ENCODE peak calls at places on chromosomes 12 and 14, in eight cellular contexts. W is AG10803, M is neuronal stem cell, J is T-helper 9 cell, P is foreskin fibroblast, Q is NAMALWA, G is hippocampal formation, E is GM04504. K is an unnamed sample.

GRCh38 chr12:131950182-131950913 is 606 bp downstream of the EP400 start:
- DNase-seq in J (peak; percentile 31), M (no peak), E (no peak), Q (peak; percentile 67), P (peak; percentile 51), W (no peak), G (no peak), K (no peak)

GRCh38 chr12:76470028-76470939 is 89.3 kb downstream of the OSBPL8 start:
- DNase-seq in J (no peak), G (no peak), W (peak; percentile 84), M (no peak), E (peak; percentile 48), P (peak; percentile 88), Q (no peak), K (peak; percentile 85)

GRCh38 chr12:103632554-103633216 is 45.6 kb downstream of the STAB2 start:
- DNase-seq in W (peak; percentile 46), E (peak; percentile 11), G (no peak), P (peak; percentile 50), J (peak; percentile 1), Q (peak; percentile 86), M (peak; percentile 58), K (peak; percentile 41)

GRCh38 chr12:39476894-39477293 is 34.0 kb upstream of the KIF21A start:
- DNase-seq in G (no peak), Q (no peak), E (no peak), M (no peak), W (no peak), P (no peak), J (no peak), K (no peak)

GRCh38 chr12:107447336-107447735 is 238.3 kb upstream of the PWP1 start:
- DNase-seq in W (no peak), E (no peak), J (no peak), P (no peak), G (no peak), M (no peak), Q (no peak), K (no peak)

GRCh38 chr12:128844031-128844635 is 9.1 kb upstream of the GLT1D1 start:
- DNase-seq in W (no peak), P (no peak), M (no peak), J (no peak), Q (peak; percentile 39), E (no peak), G (no peak), K (no peak)

GRCh38 chr12:123675436-123675835 is 4.5 kb downstream of the TCTN2 start:
- DNase-seq in J (no peak), G (no peak), W (no peak), E (no peak), P (no peak), Q (no peak), M (no peak), K (no peak)

GRCh38 chr12:131507881-131508280 is 203.0 kb upstream of the SFSWAP start:
- DNase-seq in M (no peak), J (no peak), E (no peak), W (no peak), P (no peak), G (no peak), Q (no peak), K (no peak)

GRCh38 chr12:106214576-106214975 is 33.2 kb downstream of the CKAP4 start:
- DNase-seq in M (no peak), G (no peak), P (no peak), W (no peak), Q (no peak), E (no peak), J (no peak), K (no peak)

GRCh38 chr12:46126050-46126727 is 135.8 kb upstream of the SCAF11 start:
- DNase-seq in M (no peak), W (no peak), Q (no peak), P (no peak), J (no peak), E (no peak), G (no peak), K (no peak)

GRCh38 chr12:113333877-113334785 is 778 bp downstream of the SLC8B1 start:
- DNase-seq in W (no peak), J (no peak), E (no peak), Q (peak; percentile 48), P (no peak), M (no peak), G (peak; percentile 11), K (no peak)

GRCh38 chr14:29240046-29240445 is 473.5 kb downstream of the FOXG1 start:
- DNase-seq in E (peak; percentile 71), M (no peak), G (no peak), W (peak; percentile 82), P (peak; percentile 87), J (no peak), Q (no peak), K (peak; percentile 84)

K was measured in HFFc6.